ENCODE peak calls at places on chromosomes 7 and 10, in six cellular contexts. D is PC-3, E is mammary epithelial cell, T is IMR-90, W is fibroblast of lung, R is H9. B is an unnamed sample.

GRCh38 chr10:101087376-101087775 is 25.6 kb downstream of the KAZALD1 start:
- DNase-seq in E (no peak), D (no peak), R (no peak), T (no peak), W (no peak), B (no peak)

GRCh38 chr10:22690614-22691431 is 23.6 kb downstream of the PIP4K2A start:
- DNase-seq in W (peak; percentile 79), T (peak; percentile 28), R (peak; percentile 55), E (no peak), D (no peak), B (peak; percentile 82)

GRCh38 chr10:31319602-31320178 is 674 bp downstream of the ZEB1 start:
- DNase-seq in D (no peak), T (no peak), W (no peak), E (no peak), R (no peak), B (no peak)

GRCh38 chr7:3300221-3300650 is 816 bp upstream of the SDK1 start:
- DNase-seq in D (peak; percentile 4), R (peak; percentile 54), E (no peak), W (peak; percentile 28), T (peak; percentile 15), B (no peak)

GRCh38 chr7:39683216-39683845 is 60.0 kb downstream of the RALA start:
- DNase-seq in D (no peak), W (peak; percentile 59), T (peak; percentile 75), R (no peak), E (no peak), B (no peak)

GRCh38 chr7:8389898-8390642 is 43.3 kb upstream of the NXPH1 start:
- DNase-seq in W (no peak), R (peak; percentile 91), D (no peak), E (peak; percentile 3), T (no peak), B (peak; percentile 2)

GRCh38 chr10:88107296-88107695 is 243.9 kb downstream of the PTEN start:
- DNase-seq in E (no peak), R (no peak), T (no peak), W (no peak), D (no peak), B (no peak)

GRCh38 chr7:124072603-124073324 is 39.9 kb upstream of the TMEM229A start:
- DNase-seq in R (no peak), T (peak; percentile 90), W (peak; percentile 98), E (peak; percentile 63), D (peak; percentile 88), B (no peak)

GRCh38 chr10:35639651-35640311 is 2.3 kb downstream of the FZD8 start:
- DNase-seq in E (peak; percentile 46), W (peak; percentile 33), R (peak; percentile 74), D (peak; percentile 81), T (peak; percentile 70), B (no peak)

GRCh38 chr10:90047243-90047729 is 345.9 kb downstream of the KIF20B start:
- DNase-seq in W (peak; percentile 4), R (no peak), D (peak; percentile 77), E (no peak), T (no peak), B (no peak)

GRCh38 chr10:90051474-90051873 is 350.1 kb downstream of the KIF20B start:
- DNase-seq in R (no peak), D (no peak), E (peak; percentile 98), T (no peak), W (no peak), B (no peak)

GRCh38 chr10:90051053-90051452 is 349.7 kb downstream of the KIF20B start:
- DNase-seq in E (no peak), W (no peak), D (no peak), R (no peak), T (no peak), B (no peak)
- H2AFZ ChIP-seq in E (peak overlapping the region; percentile 81), W (no peak overlapping the region), D (no peak overlapping the region), R (no peak overlapping the region), T (no peak overlapping the region), B (no peak overlapping the region)

GRCh38 chr7:128724743-128725142 is 14.4 kb upstream of the CALU start:
- DNase-seq in T (no peak), D (no peak), E (no peak), W (no peak), R (no peak), B (no peak)

GRCh38 chr7:128727239-128727638 is 11.9 kb upstream of the CALU start:
- DNase-seq in D (peak; percentile 55), W (no peak), R (no peak), T (no peak), E (peak; percentile 83), B (no peak)

GRCh38 chr7:128725524-128725923 is 13.6 kb upstream of the CALU start:
- DNase-seq in D (no peak), W (no peak), E (no peak), R (no peak), T (no peak), B (no peak)

GRCh38 chr7:128726673-128727072 is 12.5 kb upstream of the CALU start:
- DNase-seq in R (no peak), W (no peak), E (no peak), D (no peak), T (no peak), B (no peak)

DNA sequence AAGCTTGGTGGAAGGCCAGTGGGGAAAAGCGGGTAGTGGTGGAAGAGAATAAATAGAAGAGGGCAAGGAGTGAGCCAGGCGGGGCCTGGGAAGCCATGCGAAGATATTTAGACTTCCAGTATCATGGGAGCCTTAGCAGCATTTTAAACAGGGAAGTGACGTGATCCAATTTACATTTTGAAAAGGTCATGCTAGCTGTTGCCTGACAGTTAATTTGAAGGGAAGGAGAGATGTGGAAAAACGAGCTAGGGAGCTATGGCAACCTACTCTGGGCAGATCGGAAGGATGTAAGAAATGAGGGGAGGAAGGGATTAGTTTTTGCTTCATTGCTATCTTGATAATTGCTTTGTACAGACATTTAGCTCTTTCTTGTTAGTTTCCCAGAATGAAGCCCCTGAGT is 13.1 kb upstream of the CALU start:
- DNase-seq in W (no peak), D (no peak), E (no peak), T (no peak), R (no peak), B (no peak)
- H2AFZ ChIP-seq in W (no peak overlapping the region), D (no peak overlapping the region), E (no peak overlapping the region), T (no peak overlapping the region), R (no peak overlapping the region), B (no peak overlapping the region)

GRCh38 chr7:84210301-84210700 is 15.7 kb upstream of the SEMA3A start:
- DNase-seq in R (no peak), W (no peak), D (no peak), T (no peak), E (no peak), B (no peak)
- H2AFZ ChIP-seq in R (no peak overlapping the region), W (no peak overlapping the region), D (no peak overlapping the region), T (no peak overlapping the region), E (no peak overlapping the region), B (no peak overlapping the region)

DNA sequence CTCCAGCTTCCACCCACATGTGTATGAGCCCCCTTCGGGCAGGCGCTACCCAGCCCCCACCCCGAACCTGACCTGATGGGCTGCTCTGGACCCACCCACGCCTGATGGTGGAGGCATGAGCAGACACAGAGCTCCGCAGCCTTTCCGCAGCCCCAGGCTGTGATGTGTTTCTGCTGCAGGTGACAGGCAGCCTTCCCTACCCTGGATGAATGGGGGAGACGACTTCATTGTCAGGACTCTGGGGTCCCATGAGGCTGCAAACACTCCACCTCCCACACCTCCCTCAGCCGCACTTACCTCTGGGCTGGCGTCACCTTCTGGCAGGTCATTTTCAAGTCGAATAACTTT is 61.2 kb downstream of the OAT start:
- DNase-seq in D (no peak), E (no peak), R (no peak), W (no peak), T (no peak), B (no peak)
- H2AFZ ChIP-seq in D (no peak overlapping the region), E (peak overlapping the region; percentile 88), R (no peak overlapping the region), W (no peak overlapping the region), T (no peak overlapping the region), B (no peak overlapping the region)

GRCh38 chr10:112141297-112141696 is 42.3 kb downstream of the GPAM start:
- DNase-seq in W (no peak), E (no peak), T (no peak), R (no peak), D (no peak), B (no peak)
- H2AFZ ChIP-seq in W (no peak overlapping the region), E (no peak overlapping the region), T (no peak overlapping the region), R (no peak overlapping the region), D (no peak overlapping the region), B (no peak overlapping the region)